ENCODE peak calls at places on chromosomes 3 and 15, in ten cellular contexts. W, M, A, D, N, B, H, K, Q and Z are unnamed samples.

GRCh38 chr15:40555876-40556275 is 9.0 kb downstream of the CCDC32 start:
- DNase-seq in A (no peak), W (no peak), M (no peak), K (no peak), N (no peak), Q (no peak), B (no peak), H (no peak), D (no peak), Z (no peak)

GRCh38 chr15:47523669-47524068 is 193.6 kb upstream of the SEMA6D start:
- DNase-seq in M (no peak), Q (peak), K (no peak), H (no peak), W (no peak), D (no peak), B (no peak), A (no peak), N (no peak), Z (no peak)

GRCh38 chr15:72358532-72359180 is 17.2 kb downstream of the HEXA start:
- DNase-seq in H (no peak), M (no peak), K (no peak), D (no peak), Q (peak), B (no peak), N (no peak), A (peak), W (no peak), Z (no peak)

GRCh38 chr3:134339331-134339730 is 34.9 kb downstream of the AMOTL2 start:
- DNase-seq in Q (no peak), N (no peak), W (no peak), M (no peak), D (no peak), A (no peak), H (no peak), K (no peak), B (peak), Z (peak)

GRCh38 chr15:58065445-58066041 is at the start of gene ALDH1A2:
- DNase-seq in Q (peak), W (no peak), M (no peak), H (no peak), N (no peak), K (no peak), A (peak), D (peak), B (peak), Z (peak)

GRCh38 chr3:59424268-59425010 is 374.6 kb upstream of the CFAP20DC start:
- DNase-seq in N (no peak), M (no peak), B (no peak), D (no peak), A (no peak), Q (peak), W (no peak), H (no peak), K (no peak), Z (no peak)

GRCh38 chr15:49023354-49023753 is 22.9 kb downstream of the SECISBP2L start:
- DNase-seq in N (no peak), M (no peak), K (no peak), D (no peak), W (no peak), Q (no peak), A (no peak), H (no peak), B (no peak), Z (no peak)

GRCh38 chr15:79078763-79079395 is 11.7 kb downstream of the RASGRF1 start:
- DNase-seq in A (no peak), M (no peak), H (no peak), N (no peak), D (no peak), K (no peak), Q (no peak), W (no peak), B (no peak), Z (no peak)

GRCh38 chr3:49805367-49805782 is 2.3 kb downstream of the INKA1 start:
- DNase-seq in D (no peak), K (no peak), N (no peak), A (peak), W (no peak), Q (peak), M (peak), B (no peak), H (peak), Z (no peak)

GRCh38 chr3:50205719-50206276 is 727 bp downstream of the SLC38A3 start:
- DNase-seq in M (no peak), A (no peak), B (peak), W (no peak), Q (no peak), H (peak), D (peak), N (no peak), K (no peak), Z (no peak)

GRCh38 chr3:45092132-45093031 is 53.8 kb downstream of the CDCP1 start:
- DNase-seq in W (peak), A (peak), K (no peak), M (no peak), D (no peak), Q (peak), B (no peak), N (no peak), H (no peak), Z (no peak)

GRCh38 chr15:71743861-71744382 is 66.4 kb upstream of the NR2E3 start:
- DNase-seq in M (peak), A (peak), B (peak), D (peak), W (no peak), H (no peak), N (peak), Q (peak), K (peak), Z (peak)

GRCh38 chr3:155189478-155189877 is 104.0 kb downstream of the STRIT1 start:
- DNase-seq in M (no peak), A (no peak), N (no peak), W (no peak), B (no peak), D (no peak), H (no peak), K (no peak), Q (no peak), Z (no peak)

GRCh38 chr3:109773006-109773405 is 435.7 kb upstream of the DPPA4 start:
- DNase-seq in H (no peak), A (no peak), Q (no peak), K (no peak), N (no peak), D (no peak), W (no peak), B (no peak), M (no peak), Z (no peak)

GRCh38 chr15:73957276-73957675 is 31.0 kb downstream of the LOXL1 start:
- DNase-seq in A (no peak), W (no peak), Q (no peak), K (no peak), N (no peak), D (peak), B (peak), M (no peak), H (no peak), Z (no peak)

GRCh38 chr3:119625451-119626153 is 27.9 kb downstream of the PLA1A start:
- DNase-seq in K (no peak), Q (no peak), N (no peak), M (no peak), H (no peak), B (no peak), W (no peak), D (no peak), A (no peak), Z (no peak)

GRCh38 chr3:97872209-97873042 is 50.6 kb downstream of the CRYBG3 start:
- DNase-seq in D (no peak), N (peak), A (peak), Q (peak), B (no peak), H (no peak), M (no peak), K (peak), W (peak), Z (no peak)

GRCh38 chr3:95401693-95402092 is 1338.8 kb downstream of the NSUN3 start:
- DNase-seq in K (no peak), B (no peak), A (no peak), H (no peak), N (no peak), Q (no peak), M (no peak), W (no peak), D (no peak), Z (no peak)

GRCh38 chr15:89653578-89653977 is 1.7 kb downstream of the KIF7 start:
- DNase-seq in D (no peak), K (no peak), H (no peak), M (no peak), W (no peak), A (no peak), B (no peak), N (no peak), Q (no peak), Z (no peak)

GRCh38 chr3:39096775-39097174 is 10.7 kb downstream of the GORASP1 start:
- DNase-seq in K (no peak), A (no peak), W (no peak), B (peak), D (peak), N (no peak), Q (peak), H (no peak), M (no peak), Z (no peak)

GRCh38 chr15:85778107-85778776 is 16.5 kb downstream of the KLHL25 start:
- DNase-seq in M (no peak), N (no peak), D (no peak), K (no peak), H (no peak), A (no peak), W (no peak), B (no peak), Q (no peak), Z (no peak)

GRCh38 chr15:85580914-85581313 is 200.5 kb downstream of the AKAP13 start:
- DNase-seq in H (no peak), Q (peak), M (no peak), B (no peak), W (no peak), D (peak), K (peak), N (no peak), A (no peak), Z (no peak)

GRCh38 chr3:113747719-113748046 is 848 bp downstream of the ATP6V1A start:
- DNase-seq in M (no peak), K (no peak), B (no peak), H (no peak), A (no peak), Q (no peak), D (no peak), W (peak), N (peak), Z (no peak)

GRCh38 chr3:74353039-74353438 is 261.4 kb downstream of the CNTN3 start:
- DNase-seq in D (no peak), N (no peak), W (no peak), H (no peak), Q (peak), K (no peak), M (peak), A (no peak), B (peak), Z (no peak)

GRCh38 chr3:166284994-166285393 is 447.8 kb upstream of the BCHE start:
- DNase-seq in W (no peak), A (no peak), B (no peak), K (no peak), M (no peak), Q (no peak), D (peak), H (no peak), N (no peak), Z (no peak)

GRCh38 chr3:180135101-180135500 is 98.4 kb upstream of the PEX5L start:
- DNase-seq in W (no peak), N (no peak), H (no peak), A (no peak), K (no peak), B (no peak), Q (no peak), M (no peak), D (no peak), Z (no peak)

GRCh38 chr3:70973558-70973957 is 610.0 kb downstream of the FOXP1 start:
- DNase-seq in H (no peak), D (no peak), W (no peak), K (no peak), M (no peak), A (no peak), Q (peak), B (no peak), N (peak), Z (no peak)

GRCh38 chr3:129007792-129008191 is 6.7 kb downstream of the EFCC1 start:
- DNase-seq in H (no peak), W (no peak), A (no peak), N (no peak), M (no peak), Q (no peak), D (no peak), B (no peak), K (no peak), Z (no peak)

GRCh38 chr15:73375755-73376305 is 7.1 kb upstream of the HCN4 start:
- DNase-seq in H (no peak), Q (no peak), K (no peak), A (no peak), D (no peak), W (peak), N (no peak), B (peak), M (no peak), Z (no peak)

GRCh38 chr15:101047301-101047781 is 128.2 kb downstream of the LRRK1 start:
- DNase-seq in W (no peak), Q (no peak), H (peak), K (no peak), M (no peak), D (no peak), B (peak), N (no peak), A (peak), Z (peak)

GRCh38 chr3:47780727-47781325 is 867 bp downstream of the SMARCC1 start:
- DNase-seq in A (no peak), N (peak), B (no peak), D (no peak), H (no peak), K (no peak), Q (peak), W (no peak), M (peak), Z (no peak)

GRCh38 chr15:101615986-101616848 is 36.0 kb downstream of the TM2D3 start:
- DNase-seq in A (peak), D (peak), N (peak), Q (peak), K (no peak), M (no peak), W (no peak), B (peak), H (no peak), Z (peak)

GRCh38 chr3:55501905-55502304 is 14.8 kb upstream of the WNT5A start:
- DNase-seq in D (no peak), B (no peak), W (no peak), A (no peak), N (no peak), M (no peak), K (no peak), Q (no peak), H (no peak), Z (no peak)

GRCh38 chr3:115857518-115858136 is 234.3 kb downstream of the GAP43 start:
- DNase-seq in N (no peak), A (no peak), M (no peak), D (no peak), W (no peak), B (no peak), H (no peak), K (no peak), Q (no peak), Z (no peak)

GRCh38 chr3:186949281-186949982 is 19.1 kb downstream of the ST6GAL1 start:
- DNase-seq in W (no peak), M (no peak), Q (peak), H (no peak), K (no peak), N (no peak), B (no peak), A (no peak), D (no peak), Z (no peak)

GRCh38 chr3:142087676-142088075 is 61.7 kb downstream of the TFDP2 start:
- DNase-seq in B (no peak), N (peak), H (no peak), A (no peak), M (no peak), Q (peak), D (no peak), K (no peak), W (no peak), Z (no peak)

GRCh38 chr3:182117583-182117982 is 405.9 kb downstream of the SOX2 start:
- DNase-seq in A (no peak), B (no peak), N (no peak), W (no peak), D (no peak), Q (no peak), K (no peak), H (no peak), M (no peak), Z (no peak)

GRCh38 chr3:14632445-14632930 is 19.1 kb upstream of the CCDC174 start:
- DNase-seq in A (no peak), B (no peak), W (no peak), K (no peak), H (no peak), M (no peak), Q (no peak), D (no peak), N (no peak), Z (no peak)